ENCODE peak calls at places on chromosomes 1 and 21, in four cellular contexts. T is HCT116, M is HepG2, P is K562. Z is an unnamed sample.

GRCh38 chr1:226980122-226980551 is 40.0 kb downstream of the COQ8A start:
- DNase-seq in T (no peak), M (no peak), P (no peak), Z (no peak)

GRCh38 chr1:226875641-226876295 is 5.4 kb downstream of the PSEN2 start:
- DNase-seq in T (peak; percentile 48), M (no peak), P (peak; percentile 83), Z (no peak)

GRCh38 chr1:98288494-98288893 is 367.7 kb upstream of the DPYD start:
- DNase-seq in T (no peak), M (no peak), P (no peak), Z (no peak)

GRCh38 chr21:41752231-41752681 is 14.6 kb downstream of the RIPK4 start:
- DNase-seq in T (no peak), M (no peak), P (no peak), Z (no peak)

GRCh38 chr1:99566290-99567021 is 79.5 kb upstream of the PALMD start:
- DNase-seq in T (no peak), M (peak; percentile 97), P (no peak), Z (no peak)

GRCh38 chr21:31265293-31265692 is 78.8 kb downstream of the TIAM1 start:
- DNase-seq in T (no peak), M (no peak), P (no peak), Z (no peak)

GRCh38 chr21:46184625-46185555 is 631 bp upstream of the SPATC1L start:
- DNase-seq in T (peak; percentile 8), M (peak; percentile 51), P (peak; percentile 75), Z (no peak)

GRCh38 chr1:95246511-95246910 is 12.5 kb downstream of the RWDD3 start:
- DNase-seq in T (no peak), M (no peak), P (no peak), Z (no peak)

GRCh38 chr1:2857521-2857920 is 56.0 kb upstream of the TTC34 start:
- DNase-seq in T (no peak), M (no peak), P (no peak), Z (no peak)

GRCh38 chr1:22107126-22107525 is 35.8 kb downstream of the WNT4 start:
- DNase-seq in T (no peak), M (no peak), P (no peak), Z (no peak)

GRCh38 chr1:152109998-152110294 is 5.3 kb downstream of the TCHH start:
- DNase-seq in T (no peak), M (no peak), P (no peak), Z (no peak)

GRCh38 chr1:3777078-3777547 is 4.6 kb downstream of the SMIM1 start:
- DNase-seq in T (no peak), M (no peak), P (no peak), Z (no peak)

GRCh38 chr1:23756676-23757075 is 13.4 kb downstream of the ELOA start:
- DNase-seq in T (no peak), M (no peak), P (no peak), Z (no peak)

GRCh38 chr1:23757812-23758211 is 14.5 kb downstream of the ELOA start:
- DNase-seq in T (no peak), M (no peak), P (no peak), Z (no peak)

GRCh38 chr1:23763040-23763577 is 15.1 kb upstream of the PITHD1 start:
- DNase-seq in T (no peak), M (no peak), P (no peak), Z (no peak)

GRCh38 chr1:23759277-23759676 is 16.0 kb downstream of the ELOA start:
- DNase-seq in T (no peak), M (no peak), P (no peak), Z (no peak)
- TF ChIP-seq TCF7L2 in T (no peak), M (no peak), P (no peak), Z (no peak)

DNA sequence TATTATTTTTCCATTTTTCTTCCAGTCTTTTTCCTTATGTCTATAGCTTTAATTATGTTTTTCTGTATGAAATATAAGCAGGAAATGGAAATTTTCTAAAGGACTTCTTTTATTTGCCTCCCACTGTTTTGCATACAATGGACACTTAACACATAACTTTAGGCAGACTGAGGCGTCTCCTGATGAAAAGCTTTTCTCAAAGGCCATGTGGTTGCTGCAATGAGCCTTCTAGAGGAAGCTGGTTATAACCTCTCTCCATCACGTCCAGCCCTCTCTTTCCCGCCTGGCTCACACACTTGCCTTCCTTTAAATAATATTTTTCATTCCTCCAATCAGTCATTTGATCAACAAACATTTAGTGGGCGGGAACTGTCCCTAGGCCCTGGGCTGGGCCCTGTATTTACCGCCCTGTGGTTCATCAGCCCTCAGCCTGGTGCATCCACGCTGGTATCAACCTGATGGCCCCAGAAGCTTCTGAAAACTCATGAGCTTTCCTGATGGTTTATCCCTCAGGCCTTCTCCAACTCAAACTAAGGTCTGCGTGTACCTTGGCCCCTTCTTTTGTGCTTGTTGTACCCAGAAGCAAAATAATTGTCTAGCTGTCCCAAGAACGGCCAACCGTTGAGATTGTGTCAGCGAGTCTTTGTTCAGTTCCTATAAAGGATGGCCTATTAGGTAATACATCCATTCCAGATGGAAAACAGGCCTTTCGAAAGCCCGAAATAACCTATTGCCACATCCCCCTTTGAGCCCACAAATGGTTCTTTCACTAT is 75.3 kb upstream of the LYST start:
- DNase-seq in T (no peak), M (peak; percentile 56), P (no peak), Z (no peak)
- H3K4me1 ChIP-seq in T (peaks cover 7% of the 10 kb centered on the region), M (peaks cover 55% of the 10 kb centered on the region), P (no peaks in the 10 kb centered on the region), Z (peaks cover 14% of the 10 kb centered on the region)

DNA sequence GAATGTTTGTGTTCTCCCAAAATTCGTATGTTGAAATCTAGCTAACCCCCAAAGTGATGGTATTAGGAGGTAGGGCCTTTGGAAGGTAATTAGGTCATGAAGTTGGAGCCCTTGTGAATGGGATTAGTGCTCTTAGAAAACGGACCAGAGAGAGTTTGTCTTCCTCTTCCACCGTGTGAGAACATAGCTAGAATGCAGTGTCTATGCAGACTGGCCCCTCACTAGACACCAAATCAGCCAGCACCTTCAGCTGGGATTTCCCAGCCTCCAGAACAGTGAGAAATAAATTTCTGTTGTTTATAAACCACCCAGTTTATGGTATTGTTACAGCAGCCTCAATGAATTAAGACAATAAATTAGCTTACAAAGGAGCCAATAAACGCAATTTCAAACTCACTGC is 58.0 kb downstream of the KIAA0319L start:
- DNase-seq in T (no peak), M (no peak), P (no peak), Z (no peak)
- TF ChIP-seq SIN3A in T (no peak), M (no peak), P (no peak), Z (no peak)

GRCh38 chr21:37410639-37411038 is 44.1 kb downstream of the DYRK1A start:
- DNase-seq in T (no peak), M (no peak), P (no peak), Z (no peak)

GRCh38 chr21:37413553-37414291 is 47.1 kb downstream of the DYRK1A start:
- DNase-seq in T (no peak), M (no peak), P (no peak), Z (no peak)

GRCh38 chr21:37414292-37415253 is 48.0 kb downstream of the DYRK1A start:
- DNase-seq in T (no peak), M (no peak), P (no peak), Z (no peak)

GRCh38 chr21:37415938-37416337 is 49.4 kb downstream of the DYRK1A start:
- DNase-seq in T (no peak), M (no peak), P (no peak), Z (no peak)

GRCh38 chr21:37412603-37413360 is 46.2 kb downstream of the DYRK1A start:
- DNase-seq in T (no peak), M (no peak), P (no peak), Z (no peak)
- TF ChIP-seq TCF7L2 in T (no peak), M (no peak), P (no peak), Z (no peak)